ENCODE peak calls at places on chromosome 13, in five cellular contexts. K is H1, N is NT2/D1, B is GM12878, S is HepG2. L is an unnamed sample.

GRCh38 chr13:113981201-113981605 is 7.3 kb upstream of the C13orf46 start:
- DNase-seq in K (no peak), N (no peak), B (no peak), S (no peak), L (no peak)

GRCh38 chr13:32314968-32315254 is 252 bp downstream of the ZAR1L start:
- DNase-seq in K (no peak), N (no peak), B (no peak), S (peak), L (peak)

GRCh38 chr13:21594715-21595545 is 9.0 kb downstream of the MICU2 start:
- DNase-seq in K (no peak), N (no peak), B (no peak), S (no peak), L (no peak)

GRCh38 chr13:59776924-59777690 is 386.6 kb downstream of the DIAPH3 start:
- DNase-seq in K (no peak), N (no peak), B (peak), S (no peak), L (no peak)

GRCh38 chr13:44219808-44220544 is 153.6 kb upstream of the SERP2 start:
- DNase-seq in K (no peak), N (no peak), B (no peak), S (no peak), L (no peak)

GRCh38 chr13:80527400-80527799 is 186.5 kb upstream of the SPRY2 start:
- DNase-seq in K (no peak), N (no peak), B (no peak), S (no peak), L (no peak)

GRCh38 chr13:21663197-21663596 is 7.7 kb upstream of the FGF9 start:
- DNase-seq in K (no peak), N (no peak), B (no peak), S (peak), L (peak)

GRCh38 chr13:98150836-98151489 is 8.1 kb downstream of the FARP1 start:
- DNase-seq in K (no peak), N (no peak), B (no peak), S (no peak), L (no peak)

GRCh38 chr13:111282425-111282824 is 38.0 kb upstream of the TEX29 start:
- DNase-seq in K (no peak), N (no peak), B (no peak), S (no peak), L (no peak)

GRCh38 chr13:86000546-86000945 is 201.3 kb upstream of the SLITRK6 start:
- DNase-seq in K (no peak), N (no peak), B (no peak), S (no peak), L (no peak)

GRCh38 chr13:63607153-63607552 is 2191.5 kb upstream of the PCDH20 start:
- DNase-seq in K (no peak), N (no peak), B (no peak), S (no peak), L (no peak)

GRCh38 chr13:34620073-34620858 is 321.8 kb upstream of the NBEA start:
- DNase-seq in K (no peak), N (no peak), B (no peak), S (no peak), L (no peak)

GRCh38 chr13:107305178-107305577 is 737.2 kb upstream of the ARGLU1 start:
- DNase-seq in K (no peak), N (no peak), B (no peak), S (no peak), L (no peak)

GRCh38 chr13:59867867-59868266 is 295.9 kb downstream of the DIAPH3 start:
- DNase-seq in K (no peak), N (no peak), B (no peak), S (no peak), L (no peak)

DNA sequence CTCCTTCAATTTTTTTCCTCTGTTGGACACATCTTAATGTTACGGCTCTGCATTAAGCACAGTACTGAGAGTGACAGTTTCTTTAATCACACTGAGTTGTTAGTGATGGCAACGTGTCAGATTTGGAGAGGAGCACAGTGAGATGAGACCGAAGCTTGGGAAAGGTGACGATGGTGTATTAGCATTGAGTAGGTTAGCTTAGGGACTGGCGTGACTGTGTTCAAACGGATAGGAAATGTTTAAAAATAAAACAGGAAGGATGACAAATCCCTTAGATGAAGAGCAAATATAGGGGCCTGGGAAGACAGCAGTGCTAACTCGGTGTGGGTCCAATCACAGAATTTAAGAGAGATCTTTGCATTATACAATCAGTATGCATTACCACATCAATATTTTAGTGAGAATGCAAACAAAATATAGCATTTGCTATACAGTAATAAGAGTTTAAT is 384.3 kb downstream of the HS6ST3 start:
- DNase-seq in K (no peak), N (no peak), B (no peak), S (no peak), L (no peak)
- TF ChIP-seq SUZ12 in K (no peak), N (no peak), B (no peak), S (no peak), L (no peak)

GRCh38 chr13:77417897-77418296 is 91.0 kb upstream of the MYCBP2 start:
- DNase-seq in K (no peak), N (no peak), B (no peak), S (no peak), L (no peak)
- TF ChIP-seq SUZ12 in K (no peak), N (no peak), B (no peak), S (no peak), L (no peak)

GRCh38 chr13:45786293-45786920 is 65.1 kb downstream of the SIAH3 start:
- DNase-seq in K (no peak), N (no peak), B (no peak), S (no peak), L (no peak)
- TF ChIP-seq SUZ12 in K (no peak), N (no peak), B (no peak), S (no peak), L (no peak)

GRCh38 chr13:102395174-102395573 is 6.7 kb downstream of the FGF14 start:
- DNase-seq in K (no peak), N (no peak), B (no peak), S (no peak), L (no peak)

GRCh38 chr13:102399791-102400618 is 1.8 kb downstream of the FGF14 start:
- DNase-seq in K (peak), N (no peak), B (no peak), S (no peak), L (no peak)

GRCh38 chr13:102395939-102396338 is 5.9 kb downstream of the FGF14 start:
- DNase-seq in K (no peak), N (no peak), B (no peak), S (no peak), L (no peak)

GRCh38 chr13:102392810-102393209 is 9.0 kb downstream of the FGF14 start:
- DNase-seq in K (no peak), N (no peak), B (no peak), S (no peak), L (no peak)

DNA sequence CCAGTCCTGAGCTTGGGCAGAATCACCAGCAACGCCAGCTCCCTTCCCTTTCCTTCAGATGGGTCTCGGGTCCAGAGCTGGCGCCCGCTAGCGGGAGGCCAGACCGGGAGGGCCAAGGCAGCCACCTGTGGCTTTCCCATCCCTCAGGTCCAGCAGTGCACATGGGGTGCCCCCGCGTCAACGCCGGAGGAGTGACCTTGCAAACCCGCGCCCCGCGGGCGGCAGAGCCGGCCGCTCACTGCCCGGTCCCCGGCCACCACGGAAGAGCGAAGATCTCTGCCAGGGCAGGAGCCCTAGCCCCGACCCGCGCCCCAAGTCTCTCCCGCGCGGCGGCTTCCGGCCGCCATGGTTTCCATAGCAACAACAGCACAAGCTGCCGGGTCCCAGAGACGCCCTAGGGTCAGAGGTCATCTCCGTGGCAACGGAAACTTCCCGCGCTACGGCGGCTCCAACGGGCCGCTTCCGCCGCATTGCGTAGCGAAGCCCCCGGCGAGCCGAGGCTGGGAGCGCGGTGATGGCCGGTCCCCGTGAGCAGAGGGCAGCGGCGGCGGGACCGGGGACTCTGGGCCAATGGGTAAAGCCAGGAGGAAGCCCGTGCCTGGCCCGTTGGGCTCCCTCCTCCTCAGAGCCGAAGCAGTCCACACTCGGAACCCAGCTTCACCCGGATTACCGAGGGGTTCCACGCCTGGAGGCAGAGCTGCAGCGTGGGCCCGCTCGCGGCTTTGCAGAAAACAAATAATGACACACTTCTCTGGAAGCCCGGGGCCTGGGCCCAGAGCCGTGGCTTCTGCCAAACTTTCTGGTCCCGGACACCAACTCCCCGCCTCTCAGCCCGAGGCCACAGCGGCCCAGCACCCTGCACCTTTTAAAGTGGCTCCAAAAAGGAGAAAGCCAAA is 7.4 kb downstream of the FGF14 start:
- DNase-seq in K (peak), N (peak), B (peak), S (no peak), L (peak)
- TF ChIP-seq SUZ12 in K (no peak), N (no peak), B (no peak), S (no peak), L (no peak)

DNA sequence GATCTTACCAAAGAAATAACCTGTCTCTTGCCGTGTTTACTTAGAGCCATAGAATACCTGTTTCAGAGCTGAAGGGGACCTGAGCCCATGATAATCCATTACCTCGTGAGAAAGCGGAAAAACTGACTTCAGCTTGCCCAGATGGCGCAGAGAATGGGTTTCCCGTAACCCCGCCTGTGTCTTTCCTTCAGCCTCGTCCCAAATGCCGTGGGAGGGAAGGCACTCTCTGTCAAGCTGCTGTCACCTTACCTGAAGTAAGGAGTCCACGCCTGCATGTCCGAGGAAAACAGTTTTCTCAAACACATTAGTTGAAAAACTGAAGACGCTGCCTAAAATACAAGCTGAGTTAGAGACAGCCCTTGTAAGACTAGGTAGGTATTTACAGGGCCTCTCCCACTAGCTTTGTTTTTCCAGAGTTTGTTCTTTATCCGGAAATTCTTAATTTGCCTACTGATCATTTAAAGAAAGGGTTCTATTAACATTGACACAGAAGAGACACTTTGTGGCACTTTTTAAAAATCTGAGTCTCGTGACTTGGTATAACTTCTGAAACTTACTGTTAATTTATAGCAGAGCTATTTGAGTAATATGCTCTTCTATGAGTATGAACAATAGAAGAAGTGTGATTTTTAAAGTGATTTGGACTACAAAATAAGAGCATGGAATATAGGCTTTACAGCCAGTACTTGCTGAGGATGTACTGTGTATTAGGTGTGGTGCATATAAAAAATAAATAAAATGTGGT is 1.3 kb upstream of the INTS6 start:
- DNase-seq in K (no peak), N (no peak), B (no peak), S (no peak), L (peak)
- TF ChIP-seq SUZ12 in K (no peak), N (no peak), B (no peak), S (no peak), L (no peak)